ENCODE peak calls at places on chromosome 14, in nine cellular contexts. X is A549, J is K562, P is sigmoid colon, H is transverse colon, R is H1, Q is HepG2, N is stomach, M is GM12878. S is an unnamed sample.

GRCh38 chr14:34742509-34743115 is 28.2 kb upstream of the CFL2 start:
- DNase-seq in X (no peak), J (no peak), P (no peak), H (no peak), R (no peak), Q (no peak), N (no peak), M (no peak), S (no peak)

GRCh38 chr14:75648066-75648838 is 12.4 kb downstream of the ERG28 start:
- DNase-seq in X (peak; percentile 64), J (no peak), P (peak; percentile 68), H (no peak), R (no peak), Q (peak; percentile 98), N (peak; percentile 75), M (no peak), S (peak; percentile 52)

GRCh38 chr14:33686856-33687255 is 264.0 kb downstream of the EGLN3 start:
- DNase-seq in X (no peak), J (no peak), P (no peak), H (no peak), R (no peak), Q (no peak), N (no peak), M (no peak), S (no peak)

GRCh38 chr14:59150990-59151389 is 37.5 kb upstream of the DAAM1 start:
- DNase-seq in X (no peak), J (no peak), P (no peak), H (no peak), R (no peak), Q (no peak), N (no peak), M (no peak), S (no peak)

GRCh38 chr14:21860172-21860571 is 186.6 kb upstream of the OR4E1 start:
- DNase-seq in X (peak; percentile 7), J (peak; percentile 24), P (no peak), H (no peak), R (no peak), Q (peak; percentile 30), N (no peak), M (no peak), S (no peak)

GRCh38 chr14:104805326-104805678 is 4.4 kb downstream of the ZBTB42 start:
- DNase-seq in X (peak; percentile 82), J (peak; percentile 91), P (no peak), H (no peak), R (no peak), Q (no peak), N (peak; percentile 57), M (no peak), S (no peak)

GRCh38 chr14:105841022-105842009 is 314.9 kb downstream of the TMEM121 start:
- DNase-seq in X (no peak), J (no peak), P (no peak), H (no peak), R (no peak), Q (no peak), N (no peak), M (no peak), S (no peak)

GRCh38 chr14:70828188-70828587 is 18.9 kb upstream of the MAP3K9 start:
- DNase-seq in X (no peak), J (no peak), P (no peak), H (no peak), R (no peak), Q (no peak), N (no peak), M (no peak), S (no peak)

GRCh38 chr14:55620277-55620676 is 40.3 kb downstream of the KTN1 start:
- DNase-seq in X (no peak), J (no peak), P (no peak), H (no peak), R (no peak), Q (no peak), N (no peak), M (no peak), S (no peak)

GRCh38 chr14:64536488-64537245 is 3.9 kb upstream of the HSPA2 start:
- DNase-seq in X (no peak), J (no peak), P (no peak), H (no peak), R (no peak), Q (peak; percentile 28), N (no peak), M (no peak), S (no peak)

GRCh38 chr14:104624939-104625338 is 20.4 kb upstream of the TMEM179 start:
- DNase-seq in X (no peak), J (no peak), P (no peak), H (no peak), R (no peak), Q (no peak), N (no peak), M (no peak), S (no peak)

GRCh38 chr14:76050797-76051392 is 65.3 kb downstream of the IFT43 start:
- DNase-seq in X (peak; percentile 55), J (peak; percentile 33), P (no peak), H (peak; percentile 40), R (no peak), Q (peak; percentile 47), N (peak; percentile 33), M (peak; percentile 21), S (peak; percentile 36)

GRCh38 chr14:105919458-105920150 is 393.2 kb downstream of the TMEM121 start:
- DNase-seq in X (no peak), J (peak; percentile 0), P (peak; percentile 57), H (no peak), R (no peak), Q (no peak), N (no peak), M (no peak), S (no peak)

GRCh38 chr14:56979961-56980360 is 169.7 kb upstream of the OTX2 start:
- DNase-seq in X (no peak), J (no peak), P (no peak), H (no peak), R (no peak), Q (no peak), N (no peak), M (no peak), S (no peak)

GRCh38 chr14:33617154-33617553 is 333.7 kb downstream of the EGLN3 start:
- DNase-seq in X (no peak), J (no peak), P (no peak), H (no peak), R (no peak), Q (no peak), N (no peak), M (no peak), S (no peak)

GRCh38 chr14:25349269-25349668 is 299.3 kb upstream of the STXBP6 start:
- DNase-seq in X (no peak), J (no peak), P (no peak), H (no peak), R (no peak), Q (no peak), N (no peak), M (no peak), S (no peak)

GRCh38 chr14:28756896-28757570 is 9.6 kb upstream of the FOXG1 start:
- DNase-seq in X (peak; percentile 42), J (no peak), P (no peak), H (no peak), R (no peak), Q (peak; percentile 72), N (no peak), M (no peak), S (no peak)
- TF ChIP-seq EP300 in X (no peak), J (no peak), P (no peak), H (no peak), R (no peak), Q (no peak), N (no peak), M (no peak), S (no peak)

GRCh38 chr14:97036096-97036852 is 239.1 kb downstream of the VRK1 start:
- DNase-seq in X (no peak), J (no peak), P (no peak), H (no peak), R (no peak), Q (no peak), N (no peak), M (no peak), S (no peak)

GRCh38 chr14:97028382-97028781 is 231.2 kb downstream of the VRK1 start:
- DNase-seq in X (no peak), J (no peak), P (no peak), H (no peak), R (no peak), Q (no peak), N (no peak), M (no peak), S (no peak)

GRCh38 chr14:97029800-97030199 is 232.6 kb downstream of the VRK1 start:
- DNase-seq in X (no peak), J (no peak), P (no peak), H (no peak), R (no peak), Q (no peak), N (no peak), M (no peak), S (no peak)

GRCh38 chr14:97031530-97031929 is 234.3 kb downstream of the VRK1 start:
- DNase-seq in X (no peak), J (no peak), P (no peak), H (no peak), R (no peak), Q (no peak), N (no peak), M (no peak), S (no peak)

GRCh38 chr14:97033556-97034081 is 236.4 kb downstream of the VRK1 start:
- DNase-seq in X (no peak), J (no peak), P (no peak), H (no peak), R (no peak), Q (no peak), N (no peak), M (no peak), S (no peak)
- TF ChIP-seq EP300 in X (no peak), J (no peak), P (no peak), H (no peak), R (no peak), Q (no peak), N (no peak), M (no peak), S (no peak)

GRCh38 chr14:100930270-100930669 is 26.7 kb upstream of the RTL1 start:
- DNase-seq in X (no peak), J (no peak), P (no peak), H (no peak), R (no peak), Q (no peak), N (no peak), M (no peak), S (no peak)
- TF ChIP-seq EP300 in X (no peak), J (no peak), P (no peak), H (no peak), R (no peak), Q (no peak), N (no peak), M (no peak), S (no peak)

GRCh38 chr14:51967521-51967920 is 21.8 kb upstream of the RTRAF start:
- DNase-seq in X (no peak), J (no peak), P (no peak), H (no peak), R (no peak), Q (no peak), N (no peak), M (no peak), S (no peak)
- TF ChIP-seq EP300 in X (no peak), J (no peak), P (no peak), H (no peak), R (no peak), Q (no peak), N (no peak), M (no peak), S (no peak)